ENCODE peak calls at places on chromosome 16, in ten cellular contexts. One of them, this sample, is unnamed.

GRCh38 chr16:88920618-88921602 is 54.5 kb upstream of the PABPN1L start:
- DNase-seq in fibroblast of lung: peak; percentile 76
- DNase-seq in PC-9: peak; percentile 77
- DNase-seq in heart right ventricle: peak; percentile 82
- DNase-seq in MM.1S: no peak
- DNase-seq in tibial nerve: peak; percentile 61
- DNase-seq in uterus: peak; percentile 70
- DNase-seq in colonic mucosa: peak; percentile 78
- DNase-seq in RWPE2: no peak
- DNase-seq in Peyer's patch: peak; percentile 78
- DNase-seq in this sample: no peak

GRCh38 chr16:51701025-51701424 is 550.0 kb upstream of the SALL1 start:
- DNase-seq in fibroblast of lung: no peak
- DNase-seq in PC-9: no peak
- DNase-seq in heart right ventricle: no peak
- DNase-seq in MM.1S: no peak
- DNase-seq in tibial nerve: no peak
- DNase-seq in uterus: no peak
- DNase-seq in colonic mucosa: no peak
- DNase-seq in RWPE2: no peak
- DNase-seq in Peyer's patch: no peak
- DNase-seq in this sample: no peak

GRCh38 chr16:66850115-66850815 is 6.1 kb downstream of the CA7 start:
- DNase-seq in fibroblast of lung: no peak
- DNase-seq in PC-9: no peak
- DNase-seq in heart right ventricle: no peak
- DNase-seq in MM.1S: no peak
- DNase-seq in tibial nerve: no peak
- DNase-seq in uterus: no peak
- DNase-seq in colonic mucosa: no peak
- DNase-seq in RWPE2: peak; percentile 25
- DNase-seq in Peyer's patch: no peak
- DNase-seq in this sample: no peak

GRCh38 chr16:52271088-52271487 is 275.9 kb downstream of the TOX3 start:
- DNase-seq in fibroblast of lung: no peak
- DNase-seq in PC-9: no peak
- DNase-seq in heart right ventricle: no peak
- DNase-seq in MM.1S: no peak
- DNase-seq in tibial nerve: no peak
- DNase-seq in uterus: no peak
- DNase-seq in colonic mucosa: no peak
- DNase-seq in RWPE2: no peak
- DNase-seq in Peyer's patch: no peak
- DNase-seq in this sample: no peak

GRCh38 chr16:50742521-50743150 is 750 bp downstream of the CYLD start:
- DNase-seq in fibroblast of lung: peak; percentile 33
- DNase-seq in PC-9: no peak
- DNase-seq in heart right ventricle: no peak
- DNase-seq in MM.1S: peak; percentile 47
- DNase-seq in tibial nerve: no peak
- DNase-seq in uterus: no peak
- DNase-seq in colonic mucosa: peak; percentile 29
- DNase-seq in RWPE2: no peak
- DNase-seq in Peyer's patch: peak; percentile 71
- DNase-seq in this sample: no peak

GRCh38 chr16:58339452-58339938 is 44.7 kb upstream of the PRSS54 start:
- DNase-seq in fibroblast of lung: no peak
- DNase-seq in PC-9: no peak
- DNase-seq in heart right ventricle: no peak
- DNase-seq in MM.1S: no peak
- DNase-seq in tibial nerve: no peak
- DNase-seq in uterus: no peak
- DNase-seq in colonic mucosa: no peak
- DNase-seq in RWPE2: no peak
- DNase-seq in Peyer's patch: no peak
- DNase-seq in this sample: no peak

GRCh38 chr16:89095401-89095974 is 1.8 kb downstream of the ACSF3 start:
- DNase-seq in fibroblast of lung: no peak
- DNase-seq in PC-9: no peak
- DNase-seq in heart right ventricle: no peak
- DNase-seq in MM.1S: no peak
- DNase-seq in tibial nerve: no peak
- DNase-seq in uterus: no peak
- DNase-seq in colonic mucosa: no peak
- DNase-seq in RWPE2: no peak
- DNase-seq in Peyer's patch: no peak
- DNase-seq in this sample: no peak

GRCh38 chr16:5736209-5736608 is 638.6 kb upstream of the EEF2KMT start:
- DNase-seq in fibroblast of lung: no peak
- DNase-seq in PC-9: no peak
- DNase-seq in heart right ventricle: no peak
- DNase-seq in MM.1S: no peak
- DNase-seq in tibial nerve: no peak
- DNase-seq in uterus: no peak
- DNase-seq in colonic mucosa: no peak
- DNase-seq in RWPE2: no peak
- DNase-seq in Peyer's patch: no peak
- DNase-seq in this sample: no peak

GRCh38 chr16:25586826-25587225 is 104.9 kb upstream of the HS3ST4 start:
- DNase-seq in fibroblast of lung: no peak
- DNase-seq in PC-9: no peak
- DNase-seq in heart right ventricle: no peak
- DNase-seq in MM.1S: no peak
- DNase-seq in tibial nerve: no peak
- DNase-seq in uterus: no peak
- DNase-seq in colonic mucosa: no peak
- DNase-seq in RWPE2: no peak
- DNase-seq in Peyer's patch: no peak
- DNase-seq in this sample: no peak

GRCh38 chr16:56956076-56956475 is 5.7 kb upstream of the CETP start:
- DNase-seq in fibroblast of lung: no peak
- DNase-seq in PC-9: no peak
- DNase-seq in heart right ventricle: no peak
- DNase-seq in MM.1S: no peak
- DNase-seq in tibial nerve: no peak
- DNase-seq in uterus: no peak
- DNase-seq in colonic mucosa: no peak
- DNase-seq in RWPE2: no peak
- DNase-seq in Peyer's patch: no peak
- DNase-seq in this sample: no peak

GRCh38 chr16:70703041-70703834 is 17.4 kb upstream of the MTSS2 start:
- DNase-seq in fibroblast of lung: peak; percentile 94
- DNase-seq in PC-9: no peak
- DNase-seq in heart right ventricle: peak; percentile 58
- DNase-seq in MM.1S: no peak
- DNase-seq in tibial nerve: no peak
- DNase-seq in uterus: peak; percentile 70
- DNase-seq in colonic mucosa: no peak
- DNase-seq in RWPE2: no peak
- DNase-seq in Peyer's patch: no peak
- DNase-seq in this sample: no peak

GRCh38 chr16:69444873-69445517 is 20.6 kb downstream of the CYB5B start:
- DNase-seq in fibroblast of lung: peak; percentile 73
- DNase-seq in PC-9: no peak
- DNase-seq in heart right ventricle: no peak
- DNase-seq in MM.1S: no peak
- DNase-seq in tibial nerve: no peak
- DNase-seq in uterus: no peak
- DNase-seq in colonic mucosa: no peak
- DNase-seq in RWPE2: no peak
- DNase-seq in Peyer's patch: no peak
- DNase-seq in this sample: no peak

GRCh38 chr16:75250089-75250808 is 1.2 kb downstream of the BCAR1 start:
- DNase-seq in fibroblast of lung: no peak
- DNase-seq in PC-9: peak; percentile 49
- DNase-seq in heart right ventricle: peak; percentile 64
- DNase-seq in MM.1S: no peak
- DNase-seq in tibial nerve: no peak
- DNase-seq in uterus: no peak
- DNase-seq in colonic mucosa: peak; percentile 87
- DNase-seq in RWPE2: no peak
- DNase-seq in Peyer's patch: peak; percentile 79
- DNase-seq in this sample: no peak

GRCh38 chr16:84088695-84089395 is 27.9 kb downstream of the MBTPS1 start:
- DNase-seq in fibroblast of lung: no peak
- DNase-seq in PC-9: no peak
- DNase-seq in heart right ventricle: peak; percentile 37
- DNase-seq in MM.1S: peak; percentile 85
- DNase-seq in tibial nerve: no peak
- DNase-seq in uterus: no peak
- DNase-seq in colonic mucosa: peak; percentile 41
- DNase-seq in RWPE2: no peak
- DNase-seq in Peyer's patch: peak; percentile 70
- DNase-seq in this sample: no peak

GRCh38 chr16:23546778-23547177 is 10.4 kb downstream of the EARS2 start:
- DNase-seq in fibroblast of lung: no peak
- DNase-seq in PC-9: no peak
- DNase-seq in heart right ventricle: no peak
- DNase-seq in MM.1S: no peak
- DNase-seq in tibial nerve: no peak
- DNase-seq in uterus: no peak
- DNase-seq in colonic mucosa: no peak
- DNase-seq in RWPE2: no peak
- DNase-seq in Peyer's patch: no peak
- DNase-seq in this sample: no peak
- H3K36me3 ChIP-seq in fibroblast of lung: peaks cover 5% of the 10 kb centered on the region
- H3K36me3 ChIP-seq in PC-9: peaks cover 24% of the 10 kb centered on the region
- H3K36me3 ChIP-seq in heart right ventricle: peaks cover 53% of the 10 kb centered on the region
- H3K36me3 ChIP-seq in MM.1S: peaks cover 8% of the 10 kb centered on the region
- H3K36me3 ChIP-seq in tibial nerve: peaks cover 10% of the 10 kb centered on the region
- H3K36me3 ChIP-seq in uterus: no peaks in the 10 kb centered on the region
- H3K36me3 ChIP-seq in colonic mucosa: no peaks in the 10 kb centered on the region
- H3K36me3 ChIP-seq in RWPE2: peaks cover 84% of the 10 kb centered on the region
- H3K36me3 ChIP-seq in Peyer's patch: no peaks in the 10 kb centered on the region
- H3K36me3 ChIP-seq in this sample: peaks cover 74% of the 10 kb centered on the region

DNA sequence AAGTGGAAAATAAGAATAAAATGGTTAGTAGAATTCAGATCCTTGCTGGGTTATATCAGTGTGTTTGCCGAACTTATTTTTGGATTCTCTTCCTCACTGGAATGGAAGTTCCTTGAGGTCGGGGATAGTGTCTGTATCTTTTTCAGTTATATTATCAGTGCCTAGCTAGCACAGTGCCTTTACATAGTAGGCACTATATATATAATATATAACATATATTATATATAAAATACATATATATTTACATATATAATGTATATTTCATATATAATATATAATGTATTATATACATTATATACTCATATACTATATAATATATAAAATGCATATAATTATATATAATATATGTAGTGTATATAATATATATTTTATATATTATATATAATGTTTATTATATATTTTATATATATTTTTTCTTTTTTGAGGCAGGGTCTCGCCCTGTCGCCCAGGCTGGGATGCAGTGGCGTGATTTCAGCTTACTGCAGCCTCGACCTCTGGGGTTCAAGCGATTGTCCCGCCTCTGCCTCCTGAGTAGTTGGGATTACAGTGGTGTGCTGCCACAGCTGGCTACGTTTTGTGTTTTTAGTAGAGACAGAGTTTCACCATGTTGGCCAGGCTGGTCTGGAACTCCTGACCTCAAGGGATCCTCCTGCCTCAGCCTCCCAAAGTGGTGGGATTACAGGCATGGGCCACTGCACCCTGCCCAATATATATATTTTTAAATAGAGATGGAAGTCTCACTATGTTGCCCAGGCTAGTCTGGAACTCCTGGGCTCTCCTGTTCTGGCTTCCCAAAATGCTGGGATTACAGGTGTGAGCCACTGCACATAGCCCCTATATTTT is 3.2 kb downstream of the NFATC3 start:
- DNase-seq in fibroblast of lung: no peak
- DNase-seq in PC-9: no peak
- DNase-seq in heart right ventricle: no peak
- DNase-seq in MM.1S: no peak
- DNase-seq in tibial nerve: no peak
- DNase-seq in uterus: no peak
- DNase-seq in colonic mucosa: no peak
- DNase-seq in RWPE2: no peak
- DNase-seq in Peyer's patch: no peak
- DNase-seq in this sample: no peak
- H3K4me3 ChIP-seq in fibroblast of lung: no peak overlapping the region
- H3K4me3 ChIP-seq in PC-9: no peak overlapping the region
- H3K4me3 ChIP-seq in heart right ventricle: no peak overlapping the region
- H3K4me3 ChIP-seq in MM.1S: peak overlapping the region; percentile 71
- H3K4me3 ChIP-seq in tibial nerve: no peak overlapping the region
- H3K4me3 ChIP-seq in uterus: no peak overlapping the region
- H3K4me3 ChIP-seq in colonic mucosa: no peak overlapping the region
- H3K4me3 ChIP-seq in RWPE2: no peak overlapping the region
- H3K4me3 ChIP-seq in Peyer's patch: no peak overlapping the region
- H3K4me3 ChIP-seq in this sample: no peak overlapping the region

GRCh38 chr16:55502801-55503366 is 6.0 kb upstream of the LPCAT2 start:
- DNase-seq in fibroblast of lung: peak; percentile 98
- DNase-seq in PC-9: peak; percentile 87
- DNase-seq in heart right ventricle: peak; percentile 88
- DNase-seq in MM.1S: no peak
- DNase-seq in tibial nerve: peak; percentile 96
- DNase-seq in uterus: peak; percentile 97
- DNase-seq in colonic mucosa: peak; percentile 96
- DNase-seq in RWPE2: no peak
- DNase-seq in Peyer's patch: peak; percentile 93
- DNase-seq in this sample: peak; percentile 6
- H3K36me3 ChIP-seq in fibroblast of lung: peaks cover 38% of the 10 kb centered on the region
- H3K36me3 ChIP-seq in PC-9: no peaks in the 10 kb centered on the region
- H3K36me3 ChIP-seq in heart right ventricle: no peaks in the 10 kb centered on the region
- H3K36me3 ChIP-seq in MM.1S: no peaks in the 10 kb centered on the region
- H3K36me3 ChIP-seq in tibial nerve: no peaks in the 10 kb centered on the region
- H3K36me3 ChIP-seq in uterus: no peaks in the 10 kb centered on the region
- H3K36me3 ChIP-seq in colonic mucosa: no peaks in the 10 kb centered on the region
- H3K36me3 ChIP-seq in RWPE2: no peaks in the 10 kb centered on the region
- H3K36me3 ChIP-seq in Peyer's patch: no peaks in the 10 kb centered on the region
- H3K36me3 ChIP-seq in this sample: no peaks in the 10 kb centered on the region

GRCh38 chr16:3065742-3066439 is 451 bp downstream of the IL32 start:
- DNase-seq in fibroblast of lung: no peak
- DNase-seq in PC-9: no peak
- DNase-seq in heart right ventricle: no peak
- DNase-seq in MM.1S: no peak
- DNase-seq in tibial nerve: no peak
- DNase-seq in uterus: no peak
- DNase-seq in colonic mucosa: peak; percentile 60
- DNase-seq in RWPE2: no peak
- DNase-seq in Peyer's patch: no peak
- DNase-seq in this sample: no peak
- H3K4me3 ChIP-seq in fibroblast of lung: no peak overlapping the region
- H3K4me3 ChIP-seq in PC-9: no peak overlapping the region
- H3K4me3 ChIP-seq in heart right ventricle: peak overlapping the region; percentile 69
- H3K4me3 ChIP-seq in MM.1S: no peak overlapping the region
- H3K4me3 ChIP-seq in tibial nerve: peak overlapping the region; percentile 36
- H3K4me3 ChIP-seq in uterus: no peak overlapping the region
- H3K4me3 ChIP-seq in colonic mucosa: peak overlapping the region; percentile 49
- H3K4me3 ChIP-seq in RWPE2: no peak overlapping the region
- H3K4me3 ChIP-seq in Peyer's patch: peak overlapping the region; percentile 66
- H3K4me3 ChIP-seq in this sample: no peak overlapping the region

This sample was measured in HAP-1.